ENCODE peak calls at places on chromosomes 7 and 10, in six cellular contexts. One of them, this sample, is unnamed. For H3K4me1, the result is how much of the 10 kb centered on the place peaks cover.

GRCh38 chr7:75056476-75056875 is 17.1 kb downstream of the RCC1L start:
- DNase-seq in hepatocyte: no peak
- DNase-seq in PC-3: no peak
- DNase-seq in GM23248: peak
- DNase-seq in GM23338: no peak
- DNase-seq in HCT116: no peak
- DNase-seq in this sample: no peak

GRCh38 chr7:133763241-133763640 is 363.9 kb upstream of the LRGUK start:
- DNase-seq in hepatocyte: no peak
- DNase-seq in PC-3: no peak
- DNase-seq in GM23248: no peak
- DNase-seq in GM23338: no peak
- DNase-seq in HCT116: no peak
- DNase-seq in this sample: no peak

GRCh38 chr7:130367088-130367755 is 13.1 kb upstream of the CPA1 start:
- DNase-seq in hepatocyte: no peak
- DNase-seq in PC-3: no peak
- DNase-seq in GM23248: no peak
- DNase-seq in GM23338: no peak
- DNase-seq in HCT116: no peak
- DNase-seq in this sample: no peak

GRCh38 chr10:61314273-61314672 is 138.9 kb downstream of the TMEM26 start:
- DNase-seq in hepatocyte: no peak
- DNase-seq in PC-3: no peak
- DNase-seq in GM23248: no peak
- DNase-seq in GM23338: no peak
- DNase-seq in HCT116: no peak
- DNase-seq in this sample: no peak

GRCh38 chr7:74569501-74570075 is 87.9 kb upstream of the GTF2I start:
- DNase-seq in hepatocyte: no peak
- DNase-seq in PC-3: no peak
- DNase-seq in GM23248: no peak
- DNase-seq in GM23338: no peak
- DNase-seq in HCT116: no peak
- DNase-seq in this sample: no peak

GRCh38 chr10:14032406-14032998 is 298.2 kb downstream of the FRMD4A start:
- DNase-seq in hepatocyte: peak
- DNase-seq in PC-3: no peak
- DNase-seq in GM23248: peak
- DNase-seq in GM23338: peak
- DNase-seq in HCT116: peak
- DNase-seq in this sample: peak

GRCh38 chr10:86651631-86652331 is 2.6 kb upstream of the OPN4 start:
- DNase-seq in hepatocyte: no peak
- DNase-seq in PC-3: no peak
- DNase-seq in GM23248: no peak
- DNase-seq in GM23338: no peak
- DNase-seq in HCT116: no peak
- DNase-seq in this sample: no peak

GRCh38 chr7:86913709-86914108 is 145.7 kb downstream of the ELAPOR2 start:
- DNase-seq in hepatocyte: no peak
- DNase-seq in PC-3: no peak
- DNase-seq in GM23248: peak
- DNase-seq in GM23338: no peak
- DNase-seq in HCT116: no peak
- DNase-seq in this sample: no peak

GRCh38 chr7:96686305-96686704 is 23.3 kb downstream of the SEM1 start:
- DNase-seq in hepatocyte: no peak
- DNase-seq in PC-3: no peak
- DNase-seq in GM23248: no peak
- DNase-seq in GM23338: no peak
- DNase-seq in HCT116: no peak
- DNase-seq in this sample: no peak

GRCh38 chr10:117218654-117219053 is 21.4 kb downstream of the KCNK18 start:
- DNase-seq in hepatocyte: no peak
- DNase-seq in PC-3: no peak
- DNase-seq in GM23248: no peak
- DNase-seq in GM23338: peak
- DNase-seq in HCT116: no peak
- DNase-seq in this sample: peak

GRCh38 chr10:96017227-96017687 is 26.1 kb upstream of the CCNJ start:
- DNase-seq in hepatocyte: peak
- DNase-seq in PC-3: peak
- DNase-seq in GM23248: peak
- DNase-seq in GM23338: peak
- DNase-seq in HCT116: peak
- DNase-seq in this sample: peak

GRCh38 chr10:84095821-84096497 is 43.4 kb upstream of the GHITM start:
- DNase-seq in hepatocyte: no peak
- DNase-seq in PC-3: no peak
- DNase-seq in GM23248: peak
- DNase-seq in GM23338: no peak
- DNase-seq in HCT116: no peak
- DNase-seq in this sample: no peak

GRCh38 chr7:69599211-69599878 is 1.1 kb downstream of the AUTS2 start:
- DNase-seq in hepatocyte: peak
- DNase-seq in PC-3: no peak
- DNase-seq in GM23248: peak
- DNase-seq in GM23338: peak
- DNase-seq in HCT116: no peak
- DNase-seq in this sample: peak

GRCh38 chr10:63515002-63515763 is 6.0 kb upstream of the REEP3 start:
- DNase-seq in hepatocyte: peak
- DNase-seq in PC-3: peak
- DNase-seq in GM23248: peak
- DNase-seq in GM23338: peak
- DNase-seq in HCT116: no peak
- DNase-seq in this sample: peak

GRCh38 chr10:944034-944831 is 12.7 kb upstream of the LARP4B start:
- DNase-seq in hepatocyte: no peak
- DNase-seq in PC-3: no peak
- DNase-seq in GM23248: peak
- DNase-seq in GM23338: no peak
- DNase-seq in HCT116: no peak
- DNase-seq in this sample: no peak

GRCh38 chr10:49257159-49257558 is 41.8 kb upstream of the C10orf71 start:
- DNase-seq in hepatocyte: no peak
- DNase-seq in PC-3: no peak
- DNase-seq in GM23248: no peak
- DNase-seq in GM23338: no peak
- DNase-seq in HCT116: no peak
- DNase-seq in this sample: no peak

GRCh38 chr7:8295638-8296361 is 33.8 kb upstream of the ICA1 start:
- DNase-seq in hepatocyte: peak
- DNase-seq in PC-3: peak
- DNase-seq in GM23248: peak
- DNase-seq in GM23338: peak
- DNase-seq in HCT116: peak
- DNase-seq in this sample: peak

GRCh38 chr10:44172883-44173557 is 211.9 kb downstream of the CXCL12 start:
- DNase-seq in hepatocyte: no peak
- DNase-seq in PC-3: peak
- DNase-seq in GM23248: no peak
- DNase-seq in GM23338: no peak
- DNase-seq in HCT116: no peak
- DNase-seq in this sample: no peak

GRCh38 chr7:36343548-36343947 is 46.1 kb upstream of the ANLN start:
- DNase-seq in hepatocyte: no peak
- DNase-seq in PC-3: no peak
- DNase-seq in GM23248: no peak
- DNase-seq in GM23338: no peak
- DNase-seq in HCT116: no peak
- DNase-seq in this sample: no peak

GRCh38 chr7:140899883-140900282 is 24.8 kb downstream of the BRAF start:
- DNase-seq in hepatocyte: no peak
- DNase-seq in PC-3: no peak
- DNase-seq in GM23248: no peak
- DNase-seq in GM23338: peak
- DNase-seq in HCT116: no peak
- DNase-seq in this sample: peak

GRCh38 chr7:94258856-94259255 is 135.8 kb upstream of the COL1A2 start:
- DNase-seq in hepatocyte: no peak
- DNase-seq in PC-3: no peak
- DNase-seq in GM23248: no peak
- DNase-seq in GM23338: peak
- DNase-seq in HCT116: no peak
- DNase-seq in this sample: peak

GRCh38 chr10:73163096-73163495 is 4.7 kb downstream of the ECD start:
- DNase-seq in hepatocyte: no peak
- DNase-seq in PC-3: no peak
- DNase-seq in GM23248: peak
- DNase-seq in GM23338: no peak
- DNase-seq in HCT116: no peak
- DNase-seq in this sample: no peak

GRCh38 chr10:6912424-6912823 is 332.3 kb upstream of the PRKCQ start:
- DNase-seq in hepatocyte: peak
- DNase-seq in PC-3: peak
- DNase-seq in GM23248: no peak
- DNase-seq in GM23338: no peak
- DNase-seq in HCT116: no peak
- DNase-seq in this sample: no peak

GRCh38 chr10:8052970-8053445 is 1.5 kb upstream of the GATA3 start:
- DNase-seq in hepatocyte: no peak
- DNase-seq in PC-3: no peak
- DNase-seq in GM23248: no peak
- DNase-seq in GM23338: no peak
- DNase-seq in HCT116: no peak
- DNase-seq in this sample: no peak
- TF ChIP-seq EZH2 in hepatocyte: no peak
- TF ChIP-seq EZH2 in PC-3: no peak
- TF ChIP-seq EZH2 in GM23248: no peak
- TF ChIP-seq EZH2 in GM23338: peak
- TF ChIP-seq EZH2 in HCT116: no peak
- TF ChIP-seq EZH2 in this sample: peak

DNA sequence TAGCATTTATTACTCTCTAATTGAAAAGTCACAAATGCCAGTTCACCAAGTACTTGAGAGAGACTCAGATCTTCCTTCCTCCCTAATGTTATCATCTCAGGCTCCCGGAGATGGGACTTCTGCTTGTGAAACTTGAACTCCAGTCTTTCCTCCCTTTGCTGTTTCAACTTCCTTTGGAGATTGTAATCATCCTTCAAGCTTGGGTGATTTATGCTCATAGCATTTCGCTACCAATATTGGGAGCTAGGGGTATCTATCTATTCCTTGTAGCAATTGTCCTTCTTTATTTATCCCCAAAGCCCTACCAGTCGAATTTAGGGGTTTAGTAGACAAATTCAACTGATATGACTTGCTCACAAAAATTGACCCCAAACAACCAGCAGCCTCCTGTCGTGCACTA is 117.9 kb upstream of the STARD3NL start:
- DNase-seq in hepatocyte: no peak
- DNase-seq in PC-3: no peak
- DNase-seq in GM23248: no peak
- DNase-seq in GM23338: no peak
- DNase-seq in HCT116: no peak
- DNase-seq in this sample: no peak
- H3K4me1 ChIP-seq in hepatocyte: under half
- H3K4me1 ChIP-seq in PC-3: under half
- H3K4me1 ChIP-seq in GM23248: under half
- H3K4me1 ChIP-seq in GM23338: under half
- H3K4me1 ChIP-seq in HCT116: under half
- H3K4me1 ChIP-seq in this sample: under half

DNA sequence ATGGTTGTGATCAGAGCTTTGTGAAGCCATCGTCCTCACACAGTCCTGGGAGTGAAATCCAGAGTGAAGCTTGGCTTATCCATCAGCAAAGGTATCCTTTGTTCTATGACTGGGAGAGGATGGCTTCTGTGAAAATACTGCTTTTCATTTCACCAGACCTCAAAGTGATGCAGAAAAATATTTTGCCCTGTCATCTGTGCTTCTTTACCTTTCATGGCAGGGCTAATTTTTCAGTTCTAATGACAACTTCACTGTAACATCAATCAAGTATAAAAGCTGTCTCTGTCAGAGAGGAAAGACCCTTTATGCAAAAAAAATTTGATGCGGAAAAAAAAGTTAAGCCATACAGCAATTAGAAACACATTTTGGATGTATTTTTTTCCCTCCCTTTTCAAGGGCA is 468.1 kb upstream of the ADARB2 start:
- DNase-seq in hepatocyte: no peak
- DNase-seq in PC-3: no peak
- DNase-seq in GM23248: no peak
- DNase-seq in GM23338: no peak
- DNase-seq in HCT116: no peak
- DNase-seq in this sample: no peak
- TF ChIP-seq EZH2phosphoT487 in hepatocyte: no peak
- TF ChIP-seq EZH2phosphoT487 in PC-3: no peak
- TF ChIP-seq EZH2phosphoT487 in GM23248: no peak
- TF ChIP-seq EZH2phosphoT487 in GM23338: no peak
- TF ChIP-seq EZH2phosphoT487 in HCT116: no peak
- TF ChIP-seq EZH2phosphoT487 in this sample: no peak

GRCh38 chr10:132783865-132784581 is 1.9 kb downstream of the NKX6-2 start:
- DNase-seq in hepatocyte: no peak
- DNase-seq in PC-3: no peak
- DNase-seq in GM23248: no peak
- DNase-seq in GM23338: peak
- DNase-seq in HCT116: no peak
- DNase-seq in this sample: peak
- TF ChIP-seq EZH2 in hepatocyte: peak
- TF ChIP-seq EZH2 in PC-3: no peak
- TF ChIP-seq EZH2 in GM23248: no peak
- TF ChIP-seq EZH2 in GM23338: peak
- TF ChIP-seq EZH2 in HCT116: no peak
- TF ChIP-seq EZH2 in this sample: peak

GRCh38 chr10:104262055-104262454 is 6.9 kb upstream of the GSTO2 start:
- DNase-seq in hepatocyte: no peak
- DNase-seq in PC-3: no peak
- DNase-seq in GM23248: no peak
- DNase-seq in GM23338: no peak
- DNase-seq in HCT116: no peak
- DNase-seq in this sample: no peak
- H3K4me1 ChIP-seq in hepatocyte: under half
- H3K4me1 ChIP-seq in PC-3: under half
- H3K4me1 ChIP-seq in GM23248: under half
- H3K4me1 ChIP-seq in GM23338: under half
- H3K4me1 ChIP-seq in HCT116: under half
- H3K4me1 ChIP-seq in this sample: under half

GRCh38 chr7:29208410-29209250 is 14.1 kb downstream of the CHN2 start:
- DNase-seq in hepatocyte: peak
- DNase-seq in PC-3: no peak
- DNase-seq in GM23248: no peak
- DNase-seq in GM23338: no peak
- DNase-seq in HCT116: no peak
- DNase-seq in this sample: no peak
- TF ChIP-seq EZH2phosphoT487 in hepatocyte: no peak
- TF ChIP-seq EZH2phosphoT487 in PC-3: no peak
- TF ChIP-seq EZH2phosphoT487 in GM23248: no peak
- TF ChIP-seq EZH2phosphoT487 in GM23338: no peak
- TF ChIP-seq EZH2phosphoT487 in HCT116: no peak
- TF ChIP-seq EZH2phosphoT487 in this sample: no peak

This sample was measured in neural progenitor cell.